ENCODE peak calls at places on chromosomes 4 and X, in ten cellular contexts. C, Q, W, S, G, K, F, L, U and H are unnamed samples.

GRCh38 chrX:118153270-118153669 is 36.7 kb upstream of the KLHL13 start:
- DNase-seq in C (no peak), Q (no peak), W (no peak), S (no peak), G (no peak), K (no peak), F (no peak), L (no peak), U (no peak), H (no peak)

GRCh38 chr4:107808572-107808971 is 16.2 kb upstream of the SGMS2 start:
- DNase-seq in C (no peak), Q (no peak), W (no peak), S (no peak), G (no peak), K (no peak), F (no peak), L (no peak), U (no peak), H (no peak)

GRCh38 chr4:142347241-142347640 is 498.9 kb downstream of the INPP4B start:
- DNase-seq in C (no peak), Q (no peak), W (no peak), S (no peak), G (no peak), K (no peak), F (no peak), L (no peak), U (no peak), H (peak; percentile 43)

GRCh38 chr4:38989487-38989886 is 42.7 kb downstream of the TMEM156 start:
- DNase-seq in C (no peak), Q (no peak), W (no peak), S (no peak), G (no peak), K (no peak), F (no peak), L (no peak), U (no peak), H (peak; percentile 63)

GRCh38 chr4:16524911-16525574 is 298.8 kb upstream of the TAPT1 start:
- DNase-seq in C (no peak), Q (no peak), W (peak; percentile 8), S (no peak), G (no peak), K (no peak), F (no peak), L (no peak), U (no peak), H (peak; percentile 80)

GRCh38 chr4:20075479-20075878 is 176.2 kb upstream of the SLIT2 start:
- DNase-seq in C (no peak), Q (no peak), W (no peak), S (no peak), G (no peak), K (no peak), F (no peak), L (no peak), U (no peak), H (peak; percentile 11)

GRCh38 chr4:832536-832935 is 6.6 kb upstream of the CPLX1 start:
- DNase-seq in C (no peak), Q (no peak), W (no peak), S (no peak), G (no peak), K (no peak), F (no peak), L (no peak), U (no peak), H (no peak)

GRCh38 chr4:184534511-184535391 is 60.4 kb upstream of the IRF2 start:
- DNase-seq in C (no peak), Q (no peak), W (no peak), S (peak; percentile 68), G (no peak), K (no peak), F (peak; percentile 69), L (no peak), U (no peak), H (peak; percentile 56)

GRCh38 chr4:86451560-86452322 is 91.9 kb upstream of the MAPK10 start:
- DNase-seq in C (no peak), Q (no peak), W (no peak), S (no peak), G (no peak), K (no peak), F (no peak), L (no peak), U (no peak), H (peak; percentile 4)

GRCh38 chr4:1033840-1034551 is 22.6 kb downstream of the FGFRL1 start:
- DNase-seq in C (no peak), Q (no peak), W (peak; percentile 63), S (no peak), G (peak; percentile 66), K (peak; percentile 60), F (no peak), L (no peak), U (no peak), H (peak; percentile 49)

GRCh38 chrX:102067966-102068723 is 57.3 kb upstream of the TCEAL2 start:
- DNase-seq in C (no peak), Q (peak; percentile 14), W (no peak), S (no peak), G (no peak), K (no peak), F (peak; percentile 5), L (no peak), U (no peak), H (peak; percentile 29)
- TF ChIP-seq CTCF in C (peak; percentile 62), Q (peak; percentile 64), W (peak; percentile 58), S (peak; percentile 47), G (peak; percentile 53), K (peak; percentile 62), F (peak; percentile 70), L (peak; percentile 36), U (no peak), H (peak; percentile 50)

DNA sequence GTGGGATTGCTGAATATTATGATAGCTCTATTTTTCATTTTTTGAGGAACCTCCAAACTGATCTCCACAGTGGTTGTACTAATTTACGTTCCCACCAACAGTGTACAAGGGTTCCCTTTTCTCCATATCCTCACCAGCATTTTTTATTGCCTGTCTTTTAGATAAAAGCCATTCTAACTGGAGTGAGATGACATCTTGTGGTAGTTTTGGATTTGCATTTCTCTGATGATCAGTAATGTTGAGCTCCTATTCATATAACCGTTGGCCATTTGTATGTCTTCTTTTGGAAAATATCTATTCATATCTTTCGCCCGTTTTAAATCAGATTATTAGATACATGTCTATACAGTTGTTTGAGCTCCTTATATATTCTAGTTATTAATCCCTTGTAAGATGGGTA is 101.8 kb downstream of the RASGEF1B start:
- DNase-seq in C (no peak), Q (no peak), W (no peak), S (no peak), G (no peak), K (no peak), F (no peak), L (no peak), U (no peak), H (no peak)
- TF ChIP-seq CTCF in C (no peak), Q (no peak), W (no peak), S (no peak), G (no peak), K (no peak), F (no peak), L (no peak), U (no peak), H (peak; percentile 1)

GRCh38 chrX:16215660-16216059 is 48.4 kb downstream of the MAGEB17 start:
- DNase-seq in C (no peak), Q (no peak), W (no peak), S (no peak), G (no peak), K (no peak), F (no peak), L (no peak), U (no peak), H (no peak)

GRCh38 chrX:16213970-16214369 is 46.7 kb downstream of the MAGEB17 start:
- DNase-seq in C (no peak), Q (no peak), W (no peak), S (no peak), G (no peak), K (no peak), F (no peak), L (no peak), U (no peak), H (peak; percentile 34)

GRCh38 chrX:16208601-16209000 is 41.3 kb downstream of the MAGEB17 start:
- DNase-seq in C (no peak), Q (no peak), W (no peak), S (no peak), G (no peak), K (no peak), F (no peak), L (no peak), U (no peak), H (no peak)

GRCh38 chrX:16212024-16212423 is 44.7 kb downstream of the MAGEB17 start:
- DNase-seq in C (no peak), Q (no peak), W (no peak), S (no peak), G (no peak), K (no peak), F (no peak), L (no peak), U (no peak), H (peak; percentile 25)

GRCh38 chrX:16212436-16212835 is 45.2 kb downstream of the MAGEB17 start:
- DNase-seq in C (peak; percentile 41), Q (no peak), W (no peak), S (peak; percentile 15), G (no peak), K (no peak), F (peak; percentile 13), L (no peak), U (no peak), H (peak; percentile 35)
- TF ChIP-seq CTCF in C (peak; percentile 71), Q (peak; percentile 40), W (no peak), S (peak; percentile 17), G (peak; percentile 28), K (no peak), F (peak; percentile 57), L (peak; percentile 33), U (no peak), H (peak; percentile 44)

GRCh38 chr4:73816814-73817213 is 19.7 kb upstream of the CXCL6 start:
- DNase-seq in C (no peak), Q (no peak), W (no peak), S (no peak), G (peak; percentile 65), K (no peak), F (no peak), L (no peak), U (no peak), H (peak; percentile 94)

GRCh38 chr4:73814679-73815078 is 21.8 kb upstream of the CXCL6 start:
- DNase-seq in C (no peak), Q (no peak), W (no peak), S (no peak), G (no peak), K (no peak), F (no peak), L (no peak), U (no peak), H (no peak)

GRCh38 chr4:73817341-73817740 is 19.1 kb upstream of the CXCL6 start:
- DNase-seq in C (no peak), Q (no peak), W (no peak), S (no peak), G (no peak), K (no peak), F (no peak), L (no peak), U (no peak), H (no peak)

GRCh38 chr4:73811841-73812240 is 24.6 kb upstream of the CXCL6 start:
- DNase-seq in C (no peak), Q (no peak), W (no peak), S (no peak), G (no peak), K (no peak), F (no peak), L (no peak), U (no peak), H (no peak)

DNA sequence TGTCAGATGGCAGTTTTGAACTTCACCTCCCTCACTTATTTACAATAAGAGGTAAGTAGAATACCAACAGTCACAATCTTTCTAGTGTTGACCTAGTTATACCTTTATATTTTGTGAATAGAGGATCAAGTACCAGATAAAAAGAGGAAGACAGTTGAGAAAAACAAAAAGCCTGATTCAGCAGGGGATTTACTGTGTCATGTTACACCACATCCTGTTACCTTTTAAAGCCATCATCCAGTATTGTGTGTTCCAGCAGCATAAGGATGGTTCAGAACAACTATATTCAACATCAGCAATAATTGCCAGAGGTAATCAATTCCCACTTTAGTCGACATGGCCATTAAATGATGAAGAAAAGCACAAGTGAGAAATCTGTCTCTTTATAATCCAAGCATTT is 21.3 kb upstream of the CXCL6 start:
- DNase-seq in C (no peak), Q (no peak), W (no peak), S (no peak), G (no peak), K (no peak), F (no peak), L (no peak), U (no peak), H (peak; percentile 43)
- TF ChIP-seq CTCF in C (no peak), Q (no peak), W (no peak), S (no peak), G (no peak), K (no peak), F (no peak), L (no peak), U (no peak), H (no peak)